ENCODE peak calls at places on chromosomes 4 and X, in five cellular contexts. One of them, this sample, is unnamed. For H3K4me1, the result is how much of the 10 kb centered on the place peaks cover.

GRCh38 chr4:98522603-98523395 is 135.6 kb downstream of the TSPAN5 start:
- DNase-seq in endodermal cell: no peak
- DNase-seq in testis: no peak
- DNase-seq in tibial artery: no peak
- DNase-seq in right lobe of liver: no peak
- DNase-seq in this sample: no peak

GRCh38 chr4:67922697-67923096 is 38.9 kb upstream of the TMPRSS11D start:
- DNase-seq in right lobe of liver: no peak
- DNase-seq in testis: no peak
- DNase-seq in endodermal cell: no peak
- DNase-seq in tibial artery: no peak
- DNase-seq in this sample: no peak

GRCh38 chr4:139641218-139641617 is 24.4 kb upstream of the MGST2 start:
- DNase-seq in right lobe of liver: no peak
- DNase-seq in endodermal cell: no peak
- DNase-seq in tibial artery: no peak
- DNase-seq in testis: no peak
- DNase-seq in this sample: no peak

GRCh38 chr4:71595576-71596108 is 188.2 kb downstream of the GC start:
- DNase-seq in tibial artery: no peak
- DNase-seq in right lobe of liver: no peak
- DNase-seq in endodermal cell: no peak
- DNase-seq in testis: no peak
- DNase-seq in this sample: no peak

GRCh38 chr4:147596976-147597375 is 20.2 kb upstream of the TMEM184C start:
- DNase-seq in tibial artery: no peak
- DNase-seq in right lobe of liver: no peak
- DNase-seq in testis: no peak
- DNase-seq in endodermal cell: no peak
- DNase-seq in this sample: no peak

GRCh38 chrX:2360731-2361130 is 140.0 kb downstream of the DHRSX start:
- DNase-seq in right lobe of liver: no peak
- DNase-seq in endodermal cell: no peak
- DNase-seq in tibial artery: no peak
- DNase-seq in testis: no peak
- DNase-seq in this sample: no peak

GRCh38 chrX:139759637-139760036 is 51.7 kb upstream of the MCF2 start:
- DNase-seq in tibial artery: no peak
- DNase-seq in right lobe of liver: no peak
- DNase-seq in endodermal cell: peak
- DNase-seq in testis: peak
- DNase-seq in this sample: no peak

GRCh38 chrX:24607616-24608015 is 39.5 kb downstream of the PCYT1B start:
- DNase-seq in testis: no peak
- DNase-seq in tibial artery: no peak
- DNase-seq in endodermal cell: no peak
- DNase-seq in right lobe of liver: no peak
- DNase-seq in this sample: no peak

GRCh38 chrX:43827791-43828190 is 54.5 kb downstream of the MAOB start:
- DNase-seq in tibial artery: no peak
- DNase-seq in endodermal cell: no peak
- DNase-seq in testis: no peak
- DNase-seq in right lobe of liver: no peak
- DNase-seq in this sample: no peak

GRCh38 chr4:183304067-183304466 is 16.0 kb downstream of the CLDN22 start:
- DNase-seq in testis: no peak
- DNase-seq in right lobe of liver: no peak
- DNase-seq in endodermal cell: no peak
- DNase-seq in tibial artery: no peak
- DNase-seq in this sample: no peak

GRCh38 chr4:153619811-153620210 is 64.3 kb upstream of the TLR2 start:
- DNase-seq in endodermal cell: no peak
- DNase-seq in testis: no peak
- DNase-seq in tibial artery: no peak
- DNase-seq in right lobe of liver: no peak
- DNase-seq in this sample: no peak

GRCh38 chr4:145954924-145955339 is 16.3 kb upstream of the ZNF827 start:
- DNase-seq in endodermal cell: no peak
- DNase-seq in testis: no peak
- DNase-seq in right lobe of liver: no peak
- DNase-seq in tibial artery: no peak
- DNase-seq in this sample: no peak

GRCh38 chr4:113444386-113444785 is 317.2 kb downstream of the CAMK2D start:
- DNase-seq in tibial artery: peak
- DNase-seq in endodermal cell: no peak
- DNase-seq in right lobe of liver: no peak
- DNase-seq in testis: peak
- DNase-seq in this sample: no peak

GRCh38 chr4:1255699-1256098 is 6.8 kb upstream of the CTBP1 start:
- DNase-seq in right lobe of liver: no peak
- DNase-seq in tibial artery: no peak
- DNase-seq in endodermal cell: no peak
- DNase-seq in testis: no peak
- DNase-seq in this sample: no peak

GRCh38 chr4:188012546-188012945 is 17.0 kb downstream of the ZFP42 start:
- DNase-seq in tibial artery: no peak
- DNase-seq in testis: no peak
- DNase-seq in right lobe of liver: no peak
- DNase-seq in endodermal cell: no peak
- DNase-seq in this sample: no peak

GRCh38 chr4:19983072-19983471 is 268.6 kb upstream of the SLIT2 start:
- DNase-seq in endodermal cell: no peak
- DNase-seq in right lobe of liver: no peak
- DNase-seq in testis: no peak
- DNase-seq in tibial artery: no peak
- DNase-seq in this sample: no peak

GRCh38 chrX:102712216-102712966 is at the start of gene GPRASP2:
- DNase-seq in testis: peak
- DNase-seq in endodermal cell: peak
- DNase-seq in tibial artery: peak
- DNase-seq in right lobe of liver: peak
- DNase-seq in this sample: peak

GRCh38 chrX:13750204-13750603 is 15.7 kb downstream of the OFD1 start:
- DNase-seq in tibial artery: no peak
- DNase-seq in testis: no peak
- DNase-seq in right lobe of liver: no peak
- DNase-seq in endodermal cell: no peak
- DNase-seq in this sample: no peak

GRCh38 chr4:55503164-55503563 is 43.5 kb downstream of the CLOCK start:
- DNase-seq in endodermal cell: no peak
- DNase-seq in testis: no peak
- DNase-seq in tibial artery: no peak
- DNase-seq in right lobe of liver: no peak
- DNase-seq in this sample: no peak

GRCh38 chr4:178553201-178553600 is 1111.0 kb upstream of the AGA start:
- DNase-seq in tibial artery: no peak
- DNase-seq in endodermal cell: no peak
- DNase-seq in right lobe of liver: no peak
- DNase-seq in testis: no peak
- DNase-seq in this sample: no peak

GRCh38 chrX:20720954-20721626 is 454.4 kb upstream of the RPS6KA3 start:
- DNase-seq in right lobe of liver: no peak
- DNase-seq in testis: no peak
- DNase-seq in endodermal cell: no peak
- DNase-seq in tibial artery: no peak
- DNase-seq in this sample: no peak

GRCh38 chr4:44319129-44319528 is 129.5 kb downstream of the KCTD8 start:
- DNase-seq in tibial artery: no peak
- DNase-seq in endodermal cell: no peak
- DNase-seq in right lobe of liver: no peak
- DNase-seq in testis: no peak
- DNase-seq in this sample: no peak

GRCh38 chrX:43861750-43862149 is 20.5 kb downstream of the MAOB start:
- DNase-seq in right lobe of liver: no peak
- DNase-seq in endodermal cell: no peak
- DNase-seq in tibial artery: no peak
- DNase-seq in testis: no peak
- DNase-seq in this sample: no peak

GRCh38 chrX:55260806-55261205 is 3.9 kb downstream of the PAGE3 start:
- DNase-seq in tibial artery: no peak
- DNase-seq in testis: no peak
- DNase-seq in right lobe of liver: no peak
- DNase-seq in endodermal cell: no peak
- DNase-seq in this sample: no peak

GRCh38 chr4:52572936-52573485 is 86.1 kb downstream of the USP46 start:
- DNase-seq in testis: no peak
- DNase-seq in right lobe of liver: no peak
- DNase-seq in endodermal cell: no peak
- DNase-seq in tibial artery: no peak
- DNase-seq in this sample: no peak

GRCh38 chr4:83556836-83557235 is 20.9 kb downstream of the GPAT3 start:
- DNase-seq in endodermal cell: no peak
- DNase-seq in testis: no peak
- DNase-seq in right lobe of liver: no peak
- DNase-seq in tibial artery: no peak
- DNase-seq in this sample: no peak
- H3K4me1 ChIP-seq in endodermal cell: under half
- H3K4me1 ChIP-seq in testis: under half
- H3K4me1 ChIP-seq in right lobe of liver: under half
- H3K4me1 ChIP-seq in tibial artery: under half
- H3K4me1 ChIP-seq in this sample: under half

GRCh38 chr4:173243321-173243720 is 74.7 kb downstream of the GALNT7 start:
- DNase-seq in tibial artery: no peak
- DNase-seq in endodermal cell: no peak
- DNase-seq in right lobe of liver: no peak
- DNase-seq in testis: no peak
- DNase-seq in this sample: no peak

GRCh38 chr4:173237722-173238121 is 69.1 kb downstream of the GALNT7 start:
- DNase-seq in testis: no peak
- DNase-seq in endodermal cell: no peak
- DNase-seq in tibial artery: no peak
- DNase-seq in right lobe of liver: no peak
- DNase-seq in this sample: no peak

GRCh38 chr4:173243917-173244658 is 75.5 kb downstream of the GALNT7 start:
- DNase-seq in testis: no peak
- DNase-seq in right lobe of liver: no peak
- DNase-seq in endodermal cell: no peak
- DNase-seq in tibial artery: no peak
- DNase-seq in this sample: no peak

GRCh38 chr4:173242466-173243250 is 74.0 kb downstream of the GALNT7 start:
- DNase-seq in endodermal cell: no peak
- DNase-seq in tibial artery: no peak
- DNase-seq in testis: no peak
- DNase-seq in right lobe of liver: no peak
- DNase-seq in this sample: no peak

GRCh38 chr4:173240696-173241095 is 72.1 kb downstream of the GALNT7 start:
- DNase-seq in testis: no peak
- DNase-seq in tibial artery: no peak
- DNase-seq in endodermal cell: no peak
- DNase-seq in right lobe of liver: no peak
- DNase-seq in this sample: no peak
- H3K4me1 ChIP-seq in testis: under half
- H3K4me1 ChIP-seq in tibial artery: under half
- H3K4me1 ChIP-seq in endodermal cell: under half
- H3K4me1 ChIP-seq in right lobe of liver: under half
- H3K4me1 ChIP-seq in this sample: under half

GRCh38 chrX:86436116-86436515 is 287.9 kb downstream of the DACH2 start:
- DNase-seq in right lobe of liver: no peak
- DNase-seq in tibial artery: no peak
- DNase-seq in testis: no peak
- DNase-seq in endodermal cell: no peak
- DNase-seq in this sample: no peak
- H3K4me1 ChIP-seq in right lobe of liver: under half
- H3K4me1 ChIP-seq in tibial artery: under half
- H3K4me1 ChIP-seq in testis: under half
- H3K4me1 ChIP-seq in endodermal cell: under half
- H3K4me1 ChIP-seq in this sample: under half

GRCh38 chr4:29128810-29129209 is 1591.4 kb upstream of the PCDH7 start:
- DNase-seq in endodermal cell: no peak
- DNase-seq in right lobe of liver: no peak
- DNase-seq in tibial artery: no peak
- DNase-seq in testis: no peak
- DNase-seq in this sample: no peak
- H3K4me1 ChIP-seq in endodermal cell: under half
- H3K4me1 ChIP-seq in right lobe of liver: under half
- H3K4me1 ChIP-seq in tibial artery: under half
- H3K4me1 ChIP-seq in testis: under half
- H3K4me1 ChIP-seq in this sample: under half

DNA sequence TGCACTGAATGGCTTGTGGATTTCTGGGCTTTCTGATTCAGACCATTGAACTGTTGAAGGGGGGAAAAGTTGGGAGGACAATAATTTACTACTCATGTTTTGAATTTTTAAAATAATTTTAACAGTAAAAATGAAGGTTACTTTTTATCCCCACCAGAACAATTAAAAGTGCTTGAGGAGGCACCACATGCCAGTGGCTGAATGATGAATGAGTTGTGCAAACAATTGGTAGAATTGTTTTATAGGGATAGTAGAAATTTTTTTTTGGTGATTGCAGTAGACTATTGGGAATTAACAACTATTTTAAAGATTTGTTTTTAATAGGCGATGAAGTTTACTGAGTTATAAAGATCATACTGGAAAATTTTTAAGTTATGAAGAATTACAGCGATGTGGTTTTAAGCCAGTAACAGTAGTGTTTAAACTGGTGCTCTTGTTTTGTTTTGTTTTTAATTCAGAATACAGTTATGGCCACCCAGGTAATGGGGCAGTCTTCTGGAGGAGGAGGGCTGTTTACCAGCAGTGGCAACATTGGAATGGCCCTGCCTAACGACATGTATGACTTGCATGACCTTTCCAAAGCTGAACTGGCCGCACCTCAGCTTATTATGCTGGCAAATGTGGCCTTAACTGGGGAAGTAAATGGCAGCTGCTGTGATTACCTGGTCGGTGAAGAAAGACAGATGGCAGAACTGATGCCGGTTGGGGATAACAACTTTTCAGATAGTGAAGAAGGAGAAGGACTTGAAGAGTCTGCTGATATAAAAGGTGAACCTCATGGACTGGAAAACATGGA is 2.7 kb downstream of the REST start:
- DNase-seq in tibial artery: no peak
- DNase-seq in endodermal cell: no peak
- DNase-seq in testis: no peak
- DNase-seq in right lobe of liver: no peak
- DNase-seq in this sample: no peak
- H3K4me1 ChIP-seq in tibial artery: under half
- H3K4me1 ChIP-seq in endodermal cell: under half
- H3K4me1 ChIP-seq in testis: under half
- H3K4me1 ChIP-seq in right lobe of liver: under half
- H3K4me1 ChIP-seq in this sample: under half

GRCh38 chr4:73613130-73613529 is 7.1 kb downstream of the RASSF6 start:
- DNase-seq in tibial artery: no peak
- DNase-seq in endodermal cell: no peak
- DNase-seq in testis: no peak
- DNase-seq in right lobe of liver: no peak
- DNase-seq in this sample: no peak
- H3K4me1 ChIP-seq in tibial artery: under half
- H3K4me1 ChIP-seq in endodermal cell: under half
- H3K4me1 ChIP-seq in testis: under half
- H3K4me1 ChIP-seq in right lobe of liver: under half
- H3K4me1 ChIP-seq in this sample: under half